ENCODE peak calls at places on chromosomes 16 and 17, in six cellular contexts. Q is MM.1S, F is hepatocyte, N is PC-9, V is SK-N-SH, A is OCI-LY7. T is an unnamed sample.

GRCh38 chr17:65941500-65941899 is 250.4 kb downstream of the CEP112 start:
- DNase-seq in V (no peak), Q (no peak), A (no peak), N (no peak), F (no peak), T (peak; percentile 27)

GRCh38 chr16:55239723-55240122 is 84.3 kb upstream of the IRX6 start:
- DNase-seq in Q (no peak), F (no peak), A (no peak), N (no peak), V (no peak), T (no peak)

GRCh38 chr16:56715128-56715527 is 14.8 kb upstream of the NUP93 start:
- DNase-seq in Q (no peak), F (no peak), V (peak; percentile 46), N (no peak), A (no peak), T (no peak)

GRCh38 chr16:74291577-74292208 is 4.9 kb upstream of the PSMD7 start:
- DNase-seq in V (no peak), Q (no peak), A (no peak), N (no peak), F (no peak), T (no peak)

GRCh38 chr17:4482338-4483011 is 16.2 kb upstream of the SPNS2 start:
- DNase-seq in F (no peak), N (peak; percentile 74), Q (no peak), A (no peak), V (no peak), T (no peak)

GRCh38 chr16:931651-932500 is 38.9 kb downstream of the LMF1 start:
- DNase-seq in Q (no peak), V (no peak), A (no peak), N (no peak), F (no peak), T (no peak)

GRCh38 chr16:68499011-68499410 is 40.1 kb upstream of the ZFP90 start:
- DNase-seq in A (no peak), N (no peak), Q (no peak), V (peak; percentile 55), F (no peak), T (peak; percentile 19)

GRCh38 chr16:79509221-79509631 is 91.3 kb downstream of the MAF start:
- DNase-seq in V (peak; percentile 6), Q (no peak), N (no peak), A (no peak), F (no peak), T (no peak)

DNA sequence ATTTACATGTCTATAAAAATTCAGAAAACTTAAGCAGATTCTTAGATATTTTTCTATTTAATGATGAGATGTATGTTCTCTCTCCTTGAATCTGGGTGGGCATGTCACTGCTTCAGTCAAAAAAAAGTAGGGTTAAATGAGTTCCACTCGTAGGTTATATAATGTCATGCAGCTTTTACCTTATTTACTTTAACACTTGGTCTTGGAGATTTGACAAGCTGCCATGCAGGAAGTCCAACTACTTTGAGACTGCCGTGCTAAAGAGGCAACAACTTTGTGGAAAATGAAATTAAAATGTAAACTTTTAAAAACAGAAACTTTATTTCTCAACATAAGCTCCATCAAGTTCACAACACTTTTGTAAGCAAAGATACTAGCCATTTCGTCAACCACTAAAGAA is 1336.0 kb upstream of the CDH8 start:
- DNase-seq in Q (no peak), V (no peak), A (no peak), F (no peak), N (no peak), T (no peak)
- H3K9me2 ChIP-seq in Q (no peaks in the 10 kb centered on the region), V (no peaks in the 10 kb centered on the region), A (no peaks in the 10 kb centered on the region), F (no peaks in the 10 kb centered on the region), N (no peaks in the 10 kb centered on the region), T (no peaks in the 10 kb centered on the region)

GRCh38 chr17:81567191-81567590 is 15.0 kb upstream of the FAAP100 start:
- DNase-seq in F (no peak), V (no peak), N (no peak), A (no peak), Q (no peak), T (no peak)
- H3K4me2 ChIP-seq in F (peak overlapping the region; percentile 72), V (peak overlapping the region; percentile 81), N (peak overlapping the region; percentile 88), A (no peak overlapping the region), Q (no peak overlapping the region), T (peak overlapping the region; percentile 76)

GRCh38 chr17:44269795-44270320 is 1.9 kb upstream of the SLC4A1 start:
- DNase-seq in A (no peak), F (no peak), Q (no peak), N (no peak), V (peak; percentile 59), T (no peak)
- H3K4me1 ChIP-seq in A (no peaks in the 10 kb centered on the region), F (no peaks in the 10 kb centered on the region), Q (no peaks in the 10 kb centered on the region), N (no peaks in the 10 kb centered on the region), V (peaks cover 14% of the 10 kb centered on the region), T (no peaks in the 10 kb centered on the region)

GRCh38 chr16:12417051-12417818 is 386.5 kb downstream of the CPPED1 start:
- DNase-seq in V (no peak), Q (no peak), F (no peak), A (no peak), N (no peak), T (no peak)

GRCh38 chr16:12413393-12413792 is 390.3 kb downstream of the CPPED1 start:
- DNase-seq in N (no peak), A (no peak), V (no peak), Q (no peak), F (no peak), T (no peak)

GRCh38 chr16:12416136-12416787 is 387.4 kb downstream of the CPPED1 start:
- DNase-seq in N (no peak), Q (no peak), F (no peak), V (no peak), A (no peak), T (no peak)

GRCh38 chr16:12412890-12413289 is 390.8 kb downstream of the CPPED1 start:
- DNase-seq in F (no peak), Q (no peak), N (no peak), V (no peak), A (no peak), T (no peak)

DNA sequence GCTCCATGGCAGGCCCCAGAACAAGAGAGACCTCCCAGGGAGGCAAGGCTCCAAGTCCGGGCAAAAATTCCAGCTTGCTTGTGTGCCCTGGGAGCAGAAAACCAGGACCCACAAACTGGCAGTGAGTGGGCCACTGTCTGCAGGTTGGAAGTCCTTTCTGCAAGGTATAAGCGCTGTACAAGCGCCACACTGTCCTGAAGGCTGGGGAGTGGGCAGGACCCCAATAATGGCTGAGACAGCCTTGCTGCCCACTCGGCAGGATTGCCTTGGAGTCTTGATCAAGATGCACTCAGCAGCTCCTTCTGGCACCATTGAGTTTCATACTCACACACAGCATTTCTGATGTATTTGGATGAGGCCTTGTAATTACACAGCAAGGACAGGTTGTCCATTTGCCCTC is 388.6 kb downstream of the CPPED1 start:
- DNase-seq in V (no peak), A (no peak), N (no peak), Q (no peak), F (no peak), T (no peak)
- H3K9me2 ChIP-seq in V (no peaks in the 10 kb centered on the region), A (no peaks in the 10 kb centered on the region), N (no peaks in the 10 kb centered on the region), Q (no peaks in the 10 kb centered on the region), F (no peaks in the 10 kb centered on the region), T (no peaks in the 10 kb centered on the region)

T was measured in PC-3.